ENCODE peak calls at places on chromosomes 2 and 18, in five cellular contexts. One of them, this sample, is unnamed.

GRCh38 chr2:3264010-3264744 is 113.4 kb downstream of the EIPR1 start:
- DNase-seq in tibial artery: no peak
- DNase-seq in esophagus squamous epithelium: no peak
- DNase-seq in coronary artery: no peak
- DNase-seq in CD4-positive, alpha-beta T cell: no peak
- DNase-seq in this sample: no peak

GRCh38 chr2:96414161-96414713 is 78.7 kb downstream of the NCAPH start:
- DNase-seq in CD4-positive, alpha-beta T cell: no peak
- DNase-seq in tibial artery: no peak
- DNase-seq in esophagus squamous epithelium: no peak
- DNase-seq in coronary artery: no peak
- DNase-seq in this sample: no peak

GRCh38 chr2:134623046-134623445 is 95.8 kb downstream of the TMEM163 start:
- DNase-seq in coronary artery: no peak
- DNase-seq in tibial artery: no peak
- DNase-seq in CD4-positive, alpha-beta T cell: no peak
- DNase-seq in esophagus squamous epithelium: no peak
- DNase-seq in this sample: no peak

GRCh38 chr2:88176352-88176952 is 6.3 kb downstream of the THNSL2 start:
- DNase-seq in coronary artery: no peak
- DNase-seq in tibial artery: no peak
- DNase-seq in CD4-positive, alpha-beta T cell: no peak
- DNase-seq in esophagus squamous epithelium: no peak
- DNase-seq in this sample: no peak

GRCh38 chr2:7281802-7282201 is 364.6 kb downstream of the RNF144A start:
- DNase-seq in coronary artery: no peak
- DNase-seq in tibial artery: no peak
- DNase-seq in esophagus squamous epithelium: no peak
- DNase-seq in CD4-positive, alpha-beta T cell: no peak
- DNase-seq in this sample: no peak

GRCh38 chr2:37928377-37928776 is 3.3 kb downstream of the RMDN2 start:
- DNase-seq in CD4-positive, alpha-beta T cell: no peak
- DNase-seq in coronary artery: no peak
- DNase-seq in esophagus squamous epithelium: no peak
- DNase-seq in tibial artery: no peak
- DNase-seq in this sample: no peak

GRCh38 chr2:98474979-98475632 is 30.4 kb downstream of the INPP4A start:
- DNase-seq in esophagus squamous epithelium: no peak
- DNase-seq in tibial artery: no peak
- DNase-seq in CD4-positive, alpha-beta T cell: no peak
- DNase-seq in coronary artery: no peak
- DNase-seq in this sample: no peak

GRCh38 chr2:191804711-191805230 is 42.1 kb downstream of the CAVIN2 start:
- DNase-seq in CD4-positive, alpha-beta T cell: no peak
- DNase-seq in tibial artery: no peak
- DNase-seq in coronary artery: no peak
- DNase-seq in esophagus squamous epithelium: no peak
- DNase-seq in this sample: no peak

GRCh38 chr2:73112913-73113633 is at the start of gene RAB11FIP5:
- DNase-seq in coronary artery: peak
- DNase-seq in esophagus squamous epithelium: no peak
- DNase-seq in CD4-positive, alpha-beta T cell: peak
- DNase-seq in tibial artery: peak
- DNase-seq in this sample: peak

GRCh38 chr2:198615972-198616371 is 811.6 kb downstream of the PLCL1 start:
- DNase-seq in CD4-positive, alpha-beta T cell: no peak
- DNase-seq in tibial artery: no peak
- DNase-seq in coronary artery: no peak
- DNase-seq in esophagus squamous epithelium: no peak
- DNase-seq in this sample: peak

GRCh38 chr18:8264861-8265411 is 344.3 kb upstream of the RAB12 start:
- DNase-seq in tibial artery: no peak
- DNase-seq in coronary artery: no peak
- DNase-seq in CD4-positive, alpha-beta T cell: no peak
- DNase-seq in esophagus squamous epithelium: no peak
- DNase-seq in this sample: no peak

GRCh38 chr2:176172007-176172747 is 15.1 kb downstream of the HOXD3 start:
- DNase-seq in tibial artery: no peak
- DNase-seq in coronary artery: no peak
- DNase-seq in esophagus squamous epithelium: no peak
- DNase-seq in CD4-positive, alpha-beta T cell: no peak
- DNase-seq in this sample: no peak

GRCh38 chr2:217971166-217971565 is 31.6 kb downstream of the TNS1 start:
- DNase-seq in tibial artery: no peak
- DNase-seq in CD4-positive, alpha-beta T cell: no peak
- DNase-seq in coronary artery: no peak
- DNase-seq in esophagus squamous epithelium: no peak
- DNase-seq in this sample: no peak

GRCh38 chr2:114201781-114202180 is 240.7 kb upstream of the DPP10 start:
- DNase-seq in coronary artery: no peak
- DNase-seq in esophagus squamous epithelium: no peak
- DNase-seq in CD4-positive, alpha-beta T cell: no peak
- DNase-seq in tibial artery: no peak
- DNase-seq in this sample: no peak

GRCh38 chr2:149586063-149586462 is 1.5 kb downstream of the MMADHC start:
- DNase-seq in esophagus squamous epithelium: no peak
- DNase-seq in CD4-positive, alpha-beta T cell: no peak
- DNase-seq in coronary artery: no peak
- DNase-seq in tibial artery: no peak
- DNase-seq in this sample: no peak

GRCh38 chr2:111139637-111140317 is 19.1 kb downstream of the BCL2L11 start:
- DNase-seq in CD4-positive, alpha-beta T cell: no peak
- DNase-seq in coronary artery: no peak
- DNase-seq in tibial artery: no peak
- DNase-seq in esophagus squamous epithelium: no peak
- DNase-seq in this sample: no peak

GRCh38 chr2:18976112-18976961 is 382.1 kb downstream of the OSR1 start:
- DNase-seq in coronary artery: no peak
- DNase-seq in tibial artery: no peak
- DNase-seq in esophagus squamous epithelium: no peak
- DNase-seq in CD4-positive, alpha-beta T cell: no peak
- DNase-seq in this sample: peak

GRCh38 chr2:96131818-96132745 is 6.2 kb downstream of the ASTL start:
- DNase-seq in CD4-positive, alpha-beta T cell: no peak
- DNase-seq in coronary artery: no peak
- DNase-seq in tibial artery: no peak
- DNase-seq in esophagus squamous epithelium: no peak
- DNase-seq in this sample: no peak

GRCh38 chr18:25067291-25068050 is 284.5 kb downstream of the ZNF521 start:
- DNase-seq in tibial artery: no peak
- DNase-seq in esophagus squamous epithelium: no peak
- DNase-seq in CD4-positive, alpha-beta T cell: no peak
- DNase-seq in coronary artery: no peak
- DNase-seq in this sample: no peak

GRCh38 chr2:159035790-159036411 is 67.5 kb downstream of the TANC1 start:
- DNase-seq in coronary artery: no peak
- DNase-seq in tibial artery: no peak
- DNase-seq in esophagus squamous epithelium: no peak
- DNase-seq in CD4-positive, alpha-beta T cell: no peak
- DNase-seq in this sample: peak

GRCh38 chr2:108805782-108806181 is 19.2 kb downstream of the CCDC138 start:
- DNase-seq in esophagus squamous epithelium: no peak
- DNase-seq in coronary artery: no peak
- DNase-seq in tibial artery: no peak
- DNase-seq in CD4-positive, alpha-beta T cell: no peak
- DNase-seq in this sample: no peak

GRCh38 chr2:168033966-168034365 is 213.4 kb downstream of the STK39 start:
- DNase-seq in tibial artery: no peak
- DNase-seq in esophagus squamous epithelium: no peak
- DNase-seq in CD4-positive, alpha-beta T cell: no peak
- DNase-seq in coronary artery: no peak
- DNase-seq in this sample: no peak

GRCh38 chr18:48944634-48945033 is 6.1 kb downstream of the SMAD7 start:
- DNase-seq in tibial artery: no peak
- DNase-seq in CD4-positive, alpha-beta T cell: no peak
- DNase-seq in coronary artery: peak
- DNase-seq in esophagus squamous epithelium: no peak
- DNase-seq in this sample: no peak

GRCh38 chr2:32951672-32952071 is 4.9 kb downstream of the LTBP1 start:
- DNase-seq in coronary artery: no peak
- DNase-seq in tibial artery: no peak
- DNase-seq in esophagus squamous epithelium: no peak
- DNase-seq in CD4-positive, alpha-beta T cell: no peak
- DNase-seq in this sample: no peak

DNA sequence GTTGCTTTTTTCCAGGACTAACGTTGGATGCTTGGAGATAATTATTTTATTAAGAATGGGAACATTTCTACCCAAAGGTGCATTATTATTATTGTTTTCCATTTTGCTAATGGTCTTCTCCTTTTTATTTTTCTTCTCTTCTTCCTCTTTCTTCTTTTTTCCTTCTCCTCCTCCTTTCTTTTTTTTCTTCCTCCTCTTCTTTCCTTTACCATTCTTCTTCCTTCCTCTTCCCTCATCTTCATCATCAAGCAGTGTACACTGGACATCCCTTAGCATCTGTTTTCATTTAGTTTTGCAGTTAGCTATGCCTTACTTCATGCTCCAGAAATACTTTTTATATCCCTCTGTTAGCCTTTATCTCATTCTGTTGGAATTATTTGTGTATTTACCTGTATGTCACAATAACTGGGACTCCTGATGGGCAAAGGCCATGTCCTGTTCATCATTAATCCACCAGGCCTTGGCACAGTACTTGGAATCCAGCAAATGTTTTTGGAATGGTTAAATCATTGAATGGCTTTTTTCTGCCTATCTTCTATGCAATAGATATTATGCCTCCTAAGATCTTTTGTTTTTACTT is 162.7 kb downstream of the CAMKMT start:
- DNase-seq in coronary artery: no peak
- DNase-seq in tibial artery: no peak
- DNase-seq in esophagus squamous epithelium: no peak
- DNase-seq in CD4-positive, alpha-beta T cell: no peak
- DNase-seq in this sample: no peak
- TF ChIP-seq CTCF in coronary artery: no peak
- TF ChIP-seq CTCF in tibial artery: no peak
- TF ChIP-seq CTCF in esophagus squamous epithelium: no peak
- TF ChIP-seq CTCF in CD4-positive, alpha-beta T cell: no peak
- TF ChIP-seq CTCF in this sample: no peak

DNA sequence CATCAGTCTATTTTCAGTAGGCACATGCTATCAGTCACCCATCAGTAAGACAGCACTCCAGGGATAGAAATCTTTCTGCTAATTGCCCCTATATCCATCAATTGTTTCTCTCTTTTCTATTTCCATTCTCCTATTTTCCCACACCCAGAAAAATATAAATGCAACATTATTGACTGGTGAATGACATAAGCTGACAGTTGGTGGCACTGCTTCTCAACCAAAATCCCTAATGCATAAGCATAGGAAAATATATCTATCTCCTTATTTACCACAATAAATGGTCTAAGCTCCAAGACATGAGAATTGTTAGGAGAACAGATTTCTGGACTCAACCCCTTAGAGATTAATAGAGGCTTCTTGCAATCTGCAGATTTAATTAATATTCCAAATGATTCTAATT is 64.0 kb upstream of the REG3A start:
- DNase-seq in coronary artery: no peak
- DNase-seq in tibial artery: no peak
- DNase-seq in CD4-positive, alpha-beta T cell: no peak
- DNase-seq in esophagus squamous epithelium: no peak
- DNase-seq in this sample: no peak
- TF ChIP-seq CTCF in coronary artery: no peak
- TF ChIP-seq CTCF in tibial artery: no peak
- TF ChIP-seq CTCF in CD4-positive, alpha-beta T cell: no peak
- TF ChIP-seq CTCF in esophagus squamous epithelium: no peak
- TF ChIP-seq CTCF in this sample: no peak

GRCh38 chr2:199940373-199940772 is 14.9 kb downstream of the TYW5 start:
- DNase-seq in coronary artery: no peak
- DNase-seq in CD4-positive, alpha-beta T cell: no peak
- DNase-seq in esophagus squamous epithelium: no peak
- DNase-seq in tibial artery: no peak
- DNase-seq in this sample: no peak
- TF ChIP-seq CTCF in coronary artery: no peak
- TF ChIP-seq CTCF in CD4-positive, alpha-beta T cell: no peak
- TF ChIP-seq CTCF in esophagus squamous epithelium: no peak
- TF ChIP-seq CTCF in tibial artery: no peak
- TF ChIP-seq CTCF in this sample: peak

DNA sequence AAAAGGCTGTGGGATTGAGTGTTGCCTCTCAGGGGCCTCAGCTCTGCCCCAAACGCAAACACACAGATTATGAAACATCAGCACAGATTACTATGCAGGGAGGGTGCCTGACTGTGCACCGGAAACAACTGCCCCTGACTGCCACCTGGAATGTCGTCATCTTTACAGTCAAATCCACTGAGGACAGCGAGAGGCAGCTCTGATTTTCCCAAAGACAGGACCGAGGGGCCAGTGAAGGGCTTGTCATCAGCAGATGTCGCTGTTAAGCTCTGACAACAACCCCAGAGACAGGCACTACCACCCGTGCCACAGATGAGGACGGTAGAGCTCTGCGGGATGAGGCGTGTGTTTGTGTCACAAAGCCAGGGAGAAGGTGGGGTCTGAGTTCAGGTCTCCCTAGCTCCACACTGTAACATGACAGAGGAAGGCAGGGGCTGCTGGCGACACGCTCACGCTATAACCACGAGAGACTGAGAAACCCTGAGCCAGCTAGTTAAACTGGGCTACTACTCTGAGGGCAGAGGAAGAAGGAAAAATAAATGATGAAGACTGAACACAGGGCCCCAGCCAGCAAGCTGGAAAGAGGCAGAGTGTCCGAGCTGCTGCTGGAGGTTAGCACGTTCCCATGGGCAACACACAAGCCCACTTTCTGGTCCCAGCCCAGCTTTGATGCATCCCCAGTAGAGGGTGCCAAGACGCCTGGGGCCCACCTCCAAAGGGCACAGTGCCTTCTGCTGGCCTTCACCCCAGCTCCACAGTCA is 47.0 kb downstream of the PARD6G start:
- DNase-seq in tibial artery: no peak
- DNase-seq in CD4-positive, alpha-beta T cell: no peak
- DNase-seq in esophagus squamous epithelium: no peak
- DNase-seq in coronary artery: no peak
- DNase-seq in this sample: no peak
- TF ChIP-seq CTCF in tibial artery: no peak
- TF ChIP-seq CTCF in CD4-positive, alpha-beta T cell: no peak
- TF ChIP-seq CTCF in esophagus squamous epithelium: no peak
- TF ChIP-seq CTCF in coronary artery: no peak
- TF ChIP-seq CTCF in this sample: no peak